ENCODE peak calls at places on chromosomes 12 and 14, in six cellular contexts. One of them, this sample, is unnamed. For H3K4me1, the result is how much of the 10 kb centered on the place peaks cover.

GRCh38 chr12:113462117-113462774 is 9.4 kb downstream of the LHX5 start:
- DNase-seq in upper lobe of right lung: peak
- DNase-seq in heart right ventricle: peak
- DNase-seq in CD8-positive, alpha-beta T cell: peak
- DNase-seq in colonic mucosa: peak
- DNase-seq in upper lobe of left lung: peak
- DNase-seq in this sample: peak

GRCh38 chr14:101058571-101058970 is 155.0 kb upstream of the RTL1 start:
- DNase-seq in upper lobe of right lung: no peak
- DNase-seq in heart right ventricle: no peak
- DNase-seq in CD8-positive, alpha-beta T cell: no peak
- DNase-seq in colonic mucosa: no peak
- DNase-seq in upper lobe of left lung: no peak
- DNase-seq in this sample: no peak

GRCh38 chr12:52045794-52046199 is 5.4 kb upstream of the NR4A1 start:
- DNase-seq in upper lobe of right lung: peak
- DNase-seq in heart right ventricle: peak
- DNase-seq in CD8-positive, alpha-beta T cell: no peak
- DNase-seq in colonic mucosa: peak
- DNase-seq in upper lobe of left lung: peak
- DNase-seq in this sample: no peak

GRCh38 chr12:54723653-54724256 is 75.6 kb upstream of the DCD start:
- DNase-seq in upper lobe of right lung: no peak
- DNase-seq in heart right ventricle: no peak
- DNase-seq in CD8-positive, alpha-beta T cell: peak
- DNase-seq in colonic mucosa: no peak
- DNase-seq in upper lobe of left lung: no peak
- DNase-seq in this sample: no peak

GRCh38 chr14:36633580-36633979 is 28.1 kb upstream of the PAX9 start:
- DNase-seq in upper lobe of right lung: no peak
- DNase-seq in heart right ventricle: no peak
- DNase-seq in CD8-positive, alpha-beta T cell: no peak
- DNase-seq in colonic mucosa: no peak
- DNase-seq in upper lobe of left lung: no peak
- DNase-seq in this sample: no peak

GRCh38 chr12:93438266-93439050 is 3.3 kb downstream of the UBE2N start:
- DNase-seq in upper lobe of right lung: no peak
- DNase-seq in heart right ventricle: no peak
- DNase-seq in CD8-positive, alpha-beta T cell: no peak
- DNase-seq in colonic mucosa: no peak
- DNase-seq in upper lobe of left lung: no peak
- DNase-seq in this sample: no peak

GRCh38 chr12:110917467-110917866 is 2.9 kb downstream of the MYL2 start:
- DNase-seq in upper lobe of right lung: no peak
- DNase-seq in heart right ventricle: no peak
- DNase-seq in CD8-positive, alpha-beta T cell: no peak
- DNase-seq in colonic mucosa: no peak
- DNase-seq in upper lobe of left lung: no peak
- DNase-seq in this sample: no peak

GRCh38 chr12:131441638-131442336 is 269.1 kb upstream of the SFSWAP start:
- DNase-seq in upper lobe of right lung: no peak
- DNase-seq in heart right ventricle: no peak
- DNase-seq in CD8-positive, alpha-beta T cell: no peak
- DNase-seq in colonic mucosa: no peak
- DNase-seq in upper lobe of left lung: no peak
- DNase-seq in this sample: no peak

GRCh38 chr12:71760471-71760870 is 5.8 kb downstream of the RAB21 start:
- DNase-seq in upper lobe of right lung: no peak
- DNase-seq in heart right ventricle: no peak
- DNase-seq in CD8-positive, alpha-beta T cell: no peak
- DNase-seq in colonic mucosa: no peak
- DNase-seq in upper lobe of left lung: no peak
- DNase-seq in this sample: no peak

GRCh38 chr12:26768611-26769603 is 64.1 kb downstream of the ITPR2 start:
- DNase-seq in upper lobe of right lung: no peak
- DNase-seq in heart right ventricle: no peak
- DNase-seq in CD8-positive, alpha-beta T cell: no peak
- DNase-seq in colonic mucosa: no peak
- DNase-seq in upper lobe of left lung: no peak
- DNase-seq in this sample: peak

GRCh38 chr14:67241416-67242362 is at the start of gene PALS1:
- DNase-seq in upper lobe of right lung: no peak
- DNase-seq in heart right ventricle: no peak
- DNase-seq in CD8-positive, alpha-beta T cell: no peak
- DNase-seq in colonic mucosa: no peak
- DNase-seq in upper lobe of left lung: peak
- DNase-seq in this sample: peak

GRCh38 chr12:100656806-100657205 is 83.3 kb downstream of the GAS2L3 start:
- DNase-seq in upper lobe of right lung: no peak
- DNase-seq in heart right ventricle: no peak
- DNase-seq in CD8-positive, alpha-beta T cell: no peak
- DNase-seq in colonic mucosa: no peak
- DNase-seq in upper lobe of left lung: no peak
- DNase-seq in this sample: no peak

GRCh38 chr12:130972589-130972950 is 18.9 kb downstream of the ADGRD1 start:
- DNase-seq in upper lobe of right lung: peak
- DNase-seq in heart right ventricle: no peak
- DNase-seq in CD8-positive, alpha-beta T cell: no peak
- DNase-seq in colonic mucosa: no peak
- DNase-seq in upper lobe of left lung: no peak
- DNase-seq in this sample: no peak

GRCh38 chr12:88417531-88417930 is 162.7 kb downstream of the KITLG start:
- DNase-seq in upper lobe of right lung: no peak
- DNase-seq in heart right ventricle: no peak
- DNase-seq in CD8-positive, alpha-beta T cell: no peak
- DNase-seq in colonic mucosa: no peak
- DNase-seq in upper lobe of left lung: no peak
- DNase-seq in this sample: no peak

GRCh38 chr12:88416786-88417185 is 163.5 kb downstream of the KITLG start:
- DNase-seq in upper lobe of right lung: no peak
- DNase-seq in heart right ventricle: no peak
- DNase-seq in CD8-positive, alpha-beta T cell: no peak
- DNase-seq in colonic mucosa: no peak
- DNase-seq in upper lobe of left lung: no peak
- DNase-seq in this sample: no peak

GRCh38 chr12:88418856-88419497 is 161.3 kb downstream of the KITLG start:
- DNase-seq in upper lobe of right lung: no peak
- DNase-seq in heart right ventricle: no peak
- DNase-seq in CD8-positive, alpha-beta T cell: no peak
- DNase-seq in colonic mucosa: no peak
- DNase-seq in upper lobe of left lung: no peak
- DNase-seq in this sample: no peak

GRCh38 chr12:88413561-88414095 is 166.6 kb downstream of the KITLG start:
- DNase-seq in upper lobe of right lung: no peak
- DNase-seq in heart right ventricle: no peak
- DNase-seq in CD8-positive, alpha-beta T cell: no peak
- DNase-seq in colonic mucosa: no peak
- DNase-seq in upper lobe of left lung: no peak
- DNase-seq in this sample: no peak

DNA sequence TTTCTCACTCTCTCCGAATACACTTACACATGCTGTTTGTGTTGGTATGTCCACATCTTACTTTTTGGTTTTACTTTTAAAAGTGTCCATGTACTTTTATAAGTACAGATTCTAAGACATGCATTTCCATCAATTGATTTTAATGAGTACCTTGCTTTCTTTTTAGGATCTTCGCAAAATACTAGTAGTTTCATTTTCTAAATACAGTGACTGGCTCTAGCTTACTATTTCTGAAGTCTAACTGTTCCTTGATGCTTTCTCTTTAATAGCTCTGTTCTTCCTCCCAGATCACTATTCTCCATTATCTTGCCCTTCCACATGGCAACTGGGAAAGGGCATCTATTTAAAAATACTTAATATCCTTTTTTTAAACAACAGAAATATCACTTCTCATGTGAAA is 164.1 kb downstream of the KITLG start:
- DNase-seq in upper lobe of right lung: no peak
- DNase-seq in heart right ventricle: no peak
- DNase-seq in CD8-positive, alpha-beta T cell: no peak
- DNase-seq in colonic mucosa: no peak
- DNase-seq in upper lobe of left lung: no peak
- DNase-seq in this sample: no peak
- H3K27ac ChIP-seq in upper lobe of right lung: no peak
- H3K27ac ChIP-seq in heart right ventricle: no peak
- H3K27ac ChIP-seq in CD8-positive, alpha-beta T cell: no peak
- H3K27ac ChIP-seq in colonic mucosa: no peak
- H3K27ac ChIP-seq in upper lobe of left lung: no peak
- H3K27ac ChIP-seq in this sample: no peak

DNA sequence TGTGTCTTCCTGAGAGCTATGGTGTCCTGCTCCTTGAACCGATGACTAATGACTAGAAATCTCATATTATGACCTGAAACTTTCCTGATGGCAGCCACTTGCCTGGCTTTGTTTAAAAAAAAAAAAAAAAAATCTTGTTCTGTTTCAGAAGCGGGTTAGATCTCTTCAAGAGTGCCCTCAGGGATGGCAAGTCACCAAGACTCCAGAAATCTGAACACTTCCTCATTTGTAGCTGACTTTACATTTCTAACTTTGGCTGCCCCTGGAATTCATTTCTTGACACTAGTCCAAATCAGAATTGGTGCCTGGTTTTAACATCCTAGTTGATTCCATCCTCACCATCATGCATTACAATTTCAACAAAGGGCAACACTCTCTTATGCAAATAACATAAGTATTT is 295.5 kb downstream of the RMST start:
- DNase-seq in upper lobe of right lung: no peak
- DNase-seq in heart right ventricle: no peak
- DNase-seq in CD8-positive, alpha-beta T cell: no peak
- DNase-seq in colonic mucosa: no peak
- DNase-seq in upper lobe of left lung: peak
- DNase-seq in this sample: no peak
- H3K4me1 ChIP-seq in upper lobe of right lung: under half
- H3K4me1 ChIP-seq in heart right ventricle: under half
- H3K4me1 ChIP-seq in CD8-positive, alpha-beta T cell: under half
- H3K4me1 ChIP-seq in colonic mucosa: under half
- H3K4me1 ChIP-seq in upper lobe of left lung: under half
- H3K4me1 ChIP-seq in this sample: under half

GRCh38 chr14:23060536-23061260 is 3.4 kb upstream of the CDH24 start:
- DNase-seq in upper lobe of right lung: no peak
- DNase-seq in heart right ventricle: no peak
- DNase-seq in CD8-positive, alpha-beta T cell: no peak
- DNase-seq in colonic mucosa: no peak
- DNase-seq in upper lobe of left lung: peak
- DNase-seq in this sample: no peak
- H3K27ac ChIP-seq in upper lobe of right lung: no peak
- H3K27ac ChIP-seq in heart right ventricle: no peak
- H3K27ac ChIP-seq in CD8-positive, alpha-beta T cell: no peak
- H3K27ac ChIP-seq in colonic mucosa: no peak
- H3K27ac ChIP-seq in upper lobe of left lung: no peak
- H3K27ac ChIP-seq in this sample: peak

GRCh38 chr14:30935445-30935844 is 61.1 kb downstream of the COCH start:
- DNase-seq in upper lobe of right lung: no peak
- DNase-seq in heart right ventricle: no peak
- DNase-seq in CD8-positive, alpha-beta T cell: no peak
- DNase-seq in colonic mucosa: no peak
- DNase-seq in upper lobe of left lung: no peak
- DNase-seq in this sample: no peak

GRCh38 chr14:30943694-30944093 is 69.3 kb downstream of the COCH start:
- DNase-seq in upper lobe of right lung: no peak
- DNase-seq in heart right ventricle: no peak
- DNase-seq in CD8-positive, alpha-beta T cell: no peak
- DNase-seq in colonic mucosa: no peak
- DNase-seq in upper lobe of left lung: no peak
- DNase-seq in this sample: no peak

GRCh38 chr14:30940886-30941285 is 66.5 kb downstream of the COCH start:
- DNase-seq in upper lobe of right lung: no peak
- DNase-seq in heart right ventricle: no peak
- DNase-seq in CD8-positive, alpha-beta T cell: no peak
- DNase-seq in colonic mucosa: no peak
- DNase-seq in upper lobe of left lung: no peak
- DNase-seq in this sample: no peak

GRCh38 chr14:30938617-30939016 is 64.3 kb downstream of the COCH start:
- DNase-seq in upper lobe of right lung: no peak
- DNase-seq in heart right ventricle: no peak
- DNase-seq in CD8-positive, alpha-beta T cell: no peak
- DNase-seq in colonic mucosa: no peak
- DNase-seq in upper lobe of left lung: no peak
- DNase-seq in this sample: no peak
- H3K4me1 ChIP-seq in upper lobe of right lung: under half
- H3K4me1 ChIP-seq in heart right ventricle: under half
- H3K4me1 ChIP-seq in CD8-positive, alpha-beta T cell: under half
- H3K4me1 ChIP-seq in colonic mucosa: under half
- H3K4me1 ChIP-seq in upper lobe of left lung: under half
- H3K4me1 ChIP-seq in this sample: under half

DNA sequence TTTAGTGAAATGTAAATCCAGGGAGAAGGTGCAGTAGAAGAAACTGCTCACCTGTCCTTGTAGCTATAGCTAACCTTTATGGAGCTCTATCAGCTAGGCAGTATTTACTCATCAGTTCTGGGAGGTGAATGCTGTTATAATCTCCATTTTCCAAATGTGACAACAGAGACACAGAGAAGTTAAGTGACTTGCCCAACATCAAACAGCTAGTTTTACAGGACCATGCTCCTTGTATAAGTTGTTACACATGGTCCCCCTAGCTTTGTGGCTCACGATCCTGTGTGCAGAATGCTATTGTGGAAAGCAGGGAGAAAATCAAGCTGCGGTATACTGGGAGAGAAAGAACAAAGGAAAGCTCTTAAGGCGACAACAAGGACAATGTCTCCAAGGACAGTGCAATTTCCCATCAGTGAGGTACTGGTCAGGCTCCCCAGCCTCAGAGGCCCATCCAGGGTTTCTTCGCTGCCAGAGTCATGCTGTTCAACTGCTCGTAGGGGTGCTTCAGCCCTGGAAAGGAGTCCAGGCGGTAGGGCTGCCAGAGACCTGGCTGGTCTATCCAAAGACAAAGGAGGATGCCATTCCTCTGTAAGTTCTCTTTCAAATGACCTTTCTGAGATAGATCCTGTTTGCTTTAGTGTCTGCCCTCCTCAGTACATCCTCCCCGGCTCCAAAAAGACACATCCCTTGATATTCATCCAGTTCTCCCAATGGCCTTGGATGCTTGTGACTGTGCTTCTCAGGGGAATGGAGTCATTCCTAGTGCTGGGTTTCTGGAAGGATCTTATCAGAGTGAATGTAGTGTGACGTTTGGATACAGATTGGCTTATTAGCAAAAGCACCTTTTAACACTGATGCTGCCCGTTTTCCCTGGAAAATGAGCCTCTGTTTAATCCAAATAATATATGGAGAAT is 95.5 kb downstream of the ARF6 start:
- DNase-seq in upper lobe of right lung: no peak
- DNase-seq in heart right ventricle: no peak
- DNase-seq in CD8-positive, alpha-beta T cell: no peak
- DNase-seq in colonic mucosa: no peak
- DNase-seq in upper lobe of left lung: no peak
- DNase-seq in this sample: no peak
- H3K27ac ChIP-seq in upper lobe of right lung: no peak
- H3K27ac ChIP-seq in heart right ventricle: no peak
- H3K27ac ChIP-seq in CD8-positive, alpha-beta T cell: no peak
- H3K27ac ChIP-seq in colonic mucosa: peak
- H3K27ac ChIP-seq in upper lobe of left lung: no peak
- H3K27ac ChIP-seq in this sample: peak

This sample was measured in body of pancreas.